ENCODE peak calls at places on chromosomes 16 and 17, in five cellular contexts. A is breast epithelium, B is K562, D is OCI-LY7, I is endodermal cell. Z is an unnamed sample.

GRCh38 chr17:15368605-15369004 is 27.2 kb upstream of the TEKT3 start:
- DNase-seq in A (no peak), B (no peak), D (no peak), I (peak), Z (no peak)

GRCh38 chr17:2075336-2076056 is 20.6 kb downstream of the HIC1 start:
- DNase-seq in A (no peak), B (no peak), D (no peak), I (peak), Z (no peak)

GRCh38 chr17:35871415-35871814 is 2.7 kb upstream of the HEATR9 start:
- DNase-seq in A (no peak), B (no peak), D (peak), I (peak), Z (no peak)

GRCh38 chr17:76820039-76820438 is 48.2 kb upstream of the MGAT5B start:
- DNase-seq in A (no peak), B (no peak), D (peak), I (no peak), Z (no peak)

GRCh38 chr16:53159781-53160436 is 105.1 kb downstream of the CHD9 start:
- DNase-seq in A (no peak), B (peak), D (peak), I (peak), Z (no peak)

GRCh38 chr17:50501054-50501453 is 7.2 kb upstream of the MYCBPAP start:
- DNase-seq in A (no peak), B (peak), D (peak), I (peak), Z (no peak)

GRCh38 chr16:64206877-64207276 is 915.0 kb downstream of the CDH11 start:
- DNase-seq in A (no peak), B (no peak), D (peak), I (no peak), Z (no peak)

GRCh38 chr17:83081561-83082201 is 2.3 kb downstream of the METRNL start:
- DNase-seq in A (no peak), B (no peak), D (no peak), I (no peak), Z (no peak)

GRCh38 chr16:20897897-20898296 is 2.3 kb downstream of the DCUN1D3 start:
- DNase-seq in A (no peak), B (no peak), D (no peak), I (no peak), Z (no peak)

GRCh38 chr16:12612598-12613101 is 191.0 kb downstream of the CPPED1 start:
- DNase-seq in A (no peak), B (peak), D (no peak), I (no peak), Z (peak)

GRCh38 chr16:15765880-15766279 is 90.9 kb downstream of the MYH11 start:
- DNase-seq in A (no peak), B (peak), D (peak), I (peak), Z (no peak)

GRCh38 chr17:897970-898619 is 81.5 kb downstream of the NXN start:
- DNase-seq in A (no peak), B (no peak), D (no peak), I (peak), Z (no peak)

GRCh38 chr16:27355610-27356009 is 41.8 kb downstream of the IL4R start:
- DNase-seq in A (no peak), B (peak), D (peak), I (peak), Z (no peak)

GRCh38 chr16:23296994-23297393 is 5.1 kb upstream of the SCNN1B start:
- DNase-seq in A (no peak), B (peak), D (peak), I (peak), Z (no peak)

GRCh38 chr17:44840936-44841335 is 6.7 kb upstream of the HIGD1B start:
- DNase-seq in A (no peak), B (no peak), D (no peak), I (no peak), Z (no peak)

GRCh38 chr17:916315-916714 is 63.3 kb downstream of the NXN start:
- DNase-seq in A (no peak), B (no peak), D (no peak), I (no peak), Z (no peak)

GRCh38 chr16:22255335-22255734 is 41.9 kb upstream of the POLR3E start:
- DNase-seq in A (no peak), B (peak), D (peak), I (no peak), Z (no peak)

GRCh38 chr16:66934138-66934838 is at the start of gene CIAO2B:
- DNase-seq in A (peak), B (peak), D (peak), I (peak), Z (peak)

GRCh38 chr17:17560975-17561374 is 30.5 kb downstream of the PEMT start:
- DNase-seq in A (no peak), B (no peak), D (no peak), I (no peak), Z (no peak)
- H3K27ac ChIP-seq in A (peak), B (no peak), D (no peak), I (no peak), Z (no peak)

GRCh38 chr17:82007495-82008257 is 15.0 kb downstream of the CENPX start:
- DNase-seq in A (no peak), B (no peak), D (no peak), I (no peak), Z (no peak)
- TF ChIP-seq CTCF in A (no peak), B (no peak), D (no peak), I (peak), Z (no peak)

GRCh38 chr17:47404006-47404405 is 80.3 kb downstream of the EFCAB13 start:
- DNase-seq in A (no peak), B (no peak), D (no peak), I (no peak), Z (no peak)
- H3K27ac ChIP-seq in A (no peak), B (no peak), D (no peak), I (no peak), Z (no peak)

GRCh38 chr16:86864586-86864985 is 286.2 kb downstream of the FOXL1 start:
- DNase-seq in A (no peak), B (no peak), D (no peak), I (no peak), Z (no peak)

GRCh38 chr16:86866986-86867722 is 288.8 kb downstream of the FOXL1 start:
- DNase-seq in A (no peak), B (no peak), D (no peak), I (no peak), Z (no peak)

GRCh38 chr16:86868070-86868469 is 289.7 kb downstream of the FOXL1 start:
- DNase-seq in A (no peak), B (peak), D (no peak), I (no peak), Z (no peak)

GRCh38 chr16:86863609-86864008 is 285.3 kb downstream of the FOXL1 start:
- DNase-seq in A (no peak), B (no peak), D (no peak), I (no peak), Z (no peak)

GRCh38 chr16:86865866-86866675 is 287.7 kb downstream of the FOXL1 start:
- DNase-seq in A (no peak), B (no peak), D (no peak), I (no peak), Z (no peak)
- TF ChIP-seq CTCF in A (no peak), B (no peak), D (no peak), I (no peak), Z (peak)

DNA sequence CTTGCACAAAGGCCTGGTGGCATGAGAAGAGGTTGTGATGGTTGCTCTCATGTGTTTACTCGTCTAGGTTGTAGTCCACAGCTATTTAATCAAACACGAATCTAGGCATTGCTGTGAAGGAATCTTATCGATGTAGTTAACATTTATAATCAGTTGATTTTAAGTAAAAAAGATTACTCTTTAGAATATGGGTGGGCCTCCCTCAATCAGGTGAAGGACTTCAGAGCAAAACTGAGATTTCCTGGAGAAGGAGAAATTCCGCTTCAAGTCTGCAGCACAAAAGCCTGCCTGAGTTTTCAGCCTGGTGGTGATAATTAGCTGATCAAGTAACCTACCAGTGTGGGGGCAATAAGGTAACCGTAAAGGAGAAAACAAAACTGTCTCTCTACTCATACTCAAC is 523.6 kb downstream of the GRIN2A start:
- DNase-seq in A (no peak), B (no peak), D (no peak), I (no peak), Z (no peak)
- H3K27ac ChIP-seq in A (no peak), B (no peak), D (no peak), I (no peak), Z (no peak)

DNA sequence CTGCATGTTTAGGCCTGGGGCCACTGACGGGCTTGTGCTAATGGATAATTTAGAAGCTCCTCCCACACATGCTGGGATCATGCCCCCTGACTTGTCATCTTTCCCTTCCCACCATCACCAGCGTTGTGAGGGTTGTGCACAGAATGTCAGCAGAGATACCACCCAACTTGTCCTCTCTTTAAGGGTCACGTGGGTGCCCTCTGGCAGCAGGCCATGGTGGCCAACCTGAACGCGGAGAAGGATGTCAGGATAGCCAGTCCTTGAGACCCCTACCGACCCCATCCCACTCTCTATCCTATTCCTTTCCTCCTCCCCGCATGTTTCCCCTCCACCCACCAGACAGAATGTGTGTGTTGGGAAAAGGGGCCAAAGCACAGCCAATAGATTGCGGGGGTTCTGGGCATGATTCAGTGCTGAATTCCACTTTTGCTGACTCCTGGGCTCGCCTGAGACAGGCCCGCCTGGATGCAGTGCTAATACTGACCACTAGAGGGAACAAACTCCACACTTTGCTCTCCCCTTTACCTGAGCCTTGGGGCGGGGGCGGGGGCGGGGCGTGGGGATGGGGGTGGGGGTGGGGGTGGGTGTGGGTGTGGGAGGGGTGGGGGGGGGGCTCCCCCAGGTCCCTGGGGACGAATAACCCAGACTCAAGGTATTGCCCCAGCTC is at the start of gene GH2:
- DNase-seq in A (no peak), B (peak), D (peak), I (peak), Z (no peak)
- TF ChIP-seq CTCF in A (no peak), B (peak), D (peak), I (peak), Z (peak)

GRCh38 chr17:48577946-48578615 is at the start of gene HOXB4:
- DNase-seq in A (no peak), B (peak), D (peak), I (peak), Z (peak)

GRCh38 chr17:48579738-48580543 is 1.8 kb upstream of the HOXB4 start:
- DNase-seq in A (no peak), B (no peak), D (no peak), I (no peak), Z (no peak)

GRCh38 chr17:48576479-48577309 is 1.5 kb downstream of the HOXB4 start:
- DNase-seq in A (no peak), B (peak), D (no peak), I (peak), Z (no peak)

GRCh38 chr17:48577330-48577945 is 712 bp downstream of the HOXB4 start:
- DNase-seq in A (no peak), B (no peak), D (peak), I (no peak), Z (no peak)

DNA sequence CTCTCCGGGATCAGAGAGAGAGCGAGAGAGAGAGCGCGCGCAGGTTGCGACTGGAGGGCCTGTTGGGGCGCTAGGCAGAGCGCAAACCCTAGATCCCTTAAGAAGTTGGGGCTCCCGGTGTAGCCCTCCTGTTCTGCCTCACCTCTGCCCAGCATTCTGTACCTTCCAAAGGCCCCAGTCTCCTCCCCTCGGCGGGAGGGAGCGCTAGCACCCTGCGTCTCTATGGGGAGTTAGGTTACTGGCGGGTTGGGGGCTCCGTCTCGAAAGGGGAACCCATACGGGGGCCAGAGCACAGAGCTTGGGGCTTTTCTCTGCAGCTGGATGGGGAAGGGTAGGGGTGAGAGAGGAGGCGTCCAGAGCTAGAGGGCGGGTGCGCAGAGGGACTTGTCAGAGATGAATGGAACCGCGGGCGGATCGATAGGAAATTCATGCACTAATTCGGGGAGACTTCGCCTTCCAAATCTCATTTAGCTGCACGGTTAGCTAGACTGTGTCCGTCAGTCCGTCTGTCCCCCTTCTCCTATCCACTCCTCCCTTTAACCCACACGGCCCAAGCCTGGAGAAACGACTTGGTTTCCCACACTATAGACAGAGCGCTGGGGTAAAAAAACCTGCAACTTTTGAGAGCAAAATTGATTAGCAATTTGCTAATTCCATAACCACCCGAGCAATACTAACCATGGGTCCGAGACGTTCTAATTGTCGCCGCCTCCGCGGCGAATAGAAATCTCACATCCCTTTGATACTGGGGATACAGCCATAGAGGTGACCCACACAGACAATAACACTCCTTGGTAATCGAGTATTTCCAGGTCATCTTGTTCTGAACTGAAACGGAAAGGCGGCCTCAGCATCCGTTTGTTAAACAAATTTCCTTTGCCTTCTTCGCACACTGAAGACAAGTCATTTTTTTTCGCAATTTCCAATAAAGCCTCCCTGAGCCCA is 738 bp upstream of the HOXB4 start:
- DNase-seq in A (no peak), B (peak), D (no peak), I (peak), Z (no peak)
- H3K27ac ChIP-seq in A (peak), B (peak), D (peak), I (no peak), Z (peak)